ENCODE peak calls at places on chromosomes 6 and 20, in nine cellular contexts. One of them, this sample, is unnamed.

GRCh38 chr6:44626608-44627007 is 239.1 kb downstream of the CDC5L start:
- DNase-seq in OCI-LY7: no peak
- DNase-seq in vagina: no peak
- DNase-seq in thoracic aorta: no peak
- DNase-seq in tibial artery: no peak
- DNase-seq in lower lobe of right lung: no peak
- DNase-seq in neural progenitor cell: no peak
- DNase-seq in left ventricle myocardium inferior: no peak
- DNase-seq in HepG2: no peak
- DNase-seq in this sample: no peak

GRCh38 chr6:132259070-132259469 is 142.2 kb downstream of the MOXD1 start:
- DNase-seq in left ventricle myocardium inferior: no peak
- DNase-seq in OCI-LY7: peak; percentile 45
- DNase-seq in lower lobe of right lung: no peak
- DNase-seq in tibial artery: no peak
- DNase-seq in neural progenitor cell: peak; percentile 30
- DNase-seq in thoracic aorta: no peak
- DNase-seq in HepG2: peak; percentile 7
- DNase-seq in vagina: no peak
- DNase-seq in this sample: no peak

GRCh38 chr6:132401120-132401940 is at the start of gene MOXD1:
- DNase-seq in lower lobe of right lung: no peak
- DNase-seq in HepG2: no peak
- DNase-seq in OCI-LY7: no peak
- DNase-seq in thoracic aorta: no peak
- DNase-seq in left ventricle myocardium inferior: peak; percentile 45
- DNase-seq in neural progenitor cell: peak; percentile 84
- DNase-seq in tibial artery: no peak
- DNase-seq in vagina: no peak
- DNase-seq in this sample: no peak

GRCh38 chr20:54063998-54064676 is 6.3 kb downstream of the BCAS1 start:
- DNase-seq in neural progenitor cell: no peak
- DNase-seq in OCI-LY7: no peak
- DNase-seq in lower lobe of right lung: no peak
- DNase-seq in left ventricle myocardium inferior: no peak
- DNase-seq in tibial artery: no peak
- DNase-seq in vagina: peak; percentile 74
- DNase-seq in HepG2: no peak
- DNase-seq in thoracic aorta: no peak
- DNase-seq in this sample: no peak

GRCh38 chr6:156250593-156250992 is 526.6 kb upstream of the ARID1B start:
- DNase-seq in tibial artery: no peak
- DNase-seq in lower lobe of right lung: no peak
- DNase-seq in left ventricle myocardium inferior: no peak
- DNase-seq in neural progenitor cell: no peak
- DNase-seq in HepG2: no peak
- DNase-seq in vagina: no peak
- DNase-seq in OCI-LY7: no peak
- DNase-seq in thoracic aorta: no peak
- DNase-seq in this sample: no peak

GRCh38 chr20:17205261-17205660 is 21.6 kb upstream of the PCSK2 start:
- DNase-seq in neural progenitor cell: no peak
- DNase-seq in tibial artery: no peak
- DNase-seq in lower lobe of right lung: no peak
- DNase-seq in thoracic aorta: no peak
- DNase-seq in OCI-LY7: no peak
- DNase-seq in left ventricle myocardium inferior: no peak
- DNase-seq in HepG2: no peak
- DNase-seq in vagina: no peak
- DNase-seq in this sample: no peak

GRCh38 chr20:19789446-19789845 is 31.4 kb downstream of the RIN2 start:
- DNase-seq in lower lobe of right lung: no peak
- DNase-seq in left ventricle myocardium inferior: no peak
- DNase-seq in thoracic aorta: no peak
- DNase-seq in neural progenitor cell: peak; percentile 45
- DNase-seq in OCI-LY7: no peak
- DNase-seq in tibial artery: no peak
- DNase-seq in HepG2: no peak
- DNase-seq in vagina: no peak
- DNase-seq in this sample: no peak

GRCh38 chr6:156633291-156633690 is 143.9 kb upstream of the ARID1B start:
- DNase-seq in HepG2: no peak
- DNase-seq in OCI-LY7: no peak
- DNase-seq in lower lobe of right lung: no peak
- DNase-seq in neural progenitor cell: no peak
- DNase-seq in thoracic aorta: no peak
- DNase-seq in vagina: no peak
- DNase-seq in left ventricle myocardium inferior: no peak
- DNase-seq in tibial artery: no peak
- DNase-seq in this sample: no peak

GRCh38 chr6:36627141-36627540 is 33.0 kb downstream of the SRSF3 start:
- DNase-seq in lower lobe of right lung: no peak
- DNase-seq in vagina: no peak
- DNase-seq in thoracic aorta: no peak
- DNase-seq in tibial artery: no peak
- DNase-seq in neural progenitor cell: no peak
- DNase-seq in OCI-LY7: no peak
- DNase-seq in HepG2: no peak
- DNase-seq in left ventricle myocardium inferior: no peak
- DNase-seq in this sample: no peak

GRCh38 chr20:57564180-57564802 is 3.4 kb downstream of the PCK1 start:
- DNase-seq in lower lobe of right lung: no peak
- DNase-seq in OCI-LY7: no peak
- DNase-seq in vagina: no peak
- DNase-seq in HepG2: no peak
- DNase-seq in tibial artery: no peak
- DNase-seq in neural progenitor cell: no peak
- DNase-seq in thoracic aorta: no peak
- DNase-seq in left ventricle myocardium inferior: no peak
- DNase-seq in this sample: no peak
- H3K4me3 ChIP-seq in lower lobe of right lung: no peak overlapping the region
- H3K4me3 ChIP-seq in OCI-LY7: no peak overlapping the region
- H3K4me3 ChIP-seq in vagina: no peak overlapping the region
- H3K4me3 ChIP-seq in HepG2: no peak overlapping the region
- H3K4me3 ChIP-seq in tibial artery: no peak overlapping the region
- H3K4me3 ChIP-seq in neural progenitor cell: no peak overlapping the region
- H3K4me3 ChIP-seq in thoracic aorta: no peak overlapping the region
- H3K4me3 ChIP-seq in left ventricle myocardium inferior: no peak overlapping the region
- H3K4me3 ChIP-seq in this sample: no peak overlapping the region

GRCh38 chr6:25410102-25410501 is 130.9 kb downstream of the CARMIL1 start:
- DNase-seq in HepG2: no peak
- DNase-seq in OCI-LY7: no peak
- DNase-seq in lower lobe of right lung: no peak
- DNase-seq in vagina: no peak
- DNase-seq in left ventricle myocardium inferior: no peak
- DNase-seq in neural progenitor cell: no peak
- DNase-seq in thoracic aorta: no peak
- DNase-seq in tibial artery: no peak
- DNase-seq in this sample: no peak
- H3K4me1 ChIP-seq in HepG2: no peaks in the 10 kb centered on the region
- H3K4me1 ChIP-seq in OCI-LY7: peaks cover 100% of the 10 kb centered on the region
- H3K4me1 ChIP-seq in lower lobe of right lung: peaks cover 45% of the 10 kb centered on the region
- H3K4me1 ChIP-seq in vagina: peaks cover 34% of the 10 kb centered on the region
- H3K4me1 ChIP-seq in left ventricle myocardium inferior: peaks cover 30% of the 10 kb centered on the region
- H3K4me1 ChIP-seq in neural progenitor cell: peaks cover 11% of the 10 kb centered on the region
- H3K4me1 ChIP-seq in thoracic aorta: peaks cover 58% of the 10 kb centered on the region
- H3K4me1 ChIP-seq in tibial artery: peaks cover 77% of the 10 kb centered on the region
- H3K4me1 ChIP-seq in this sample: peaks cover 14% of the 10 kb centered on the region

GRCh38 chr20:25077610-25078169 is 4.3 kb downstream of the VSX1 start:
- DNase-seq in tibial artery: peak; percentile 53
- DNase-seq in lower lobe of right lung: peak; percentile 70
- DNase-seq in HepG2: peak; percentile 41
- DNase-seq in thoracic aorta: no peak
- DNase-seq in left ventricle myocardium inferior: no peak
- DNase-seq in OCI-LY7: no peak
- DNase-seq in vagina: peak; percentile 65
- DNase-seq in neural progenitor cell: peak; percentile 57
- DNase-seq in this sample: no peak

GRCh38 chr20:25079171-25079570 is 2.8 kb downstream of the VSX1 start:
- DNase-seq in thoracic aorta: no peak
- DNase-seq in tibial artery: no peak
- DNase-seq in vagina: peak; percentile 54
- DNase-seq in OCI-LY7: no peak
- DNase-seq in lower lobe of right lung: no peak
- DNase-seq in HepG2: no peak
- DNase-seq in left ventricle myocardium inferior: no peak
- DNase-seq in neural progenitor cell: no peak
- DNase-seq in this sample: no peak

GRCh38 chr20:25078662-25079061 is 3.3 kb downstream of the VSX1 start:
- DNase-seq in tibial artery: no peak
- DNase-seq in OCI-LY7: no peak
- DNase-seq in HepG2: no peak
- DNase-seq in thoracic aorta: no peak
- DNase-seq in neural progenitor cell: no peak
- DNase-seq in lower lobe of right lung: no peak
- DNase-seq in vagina: peak; percentile 52
- DNase-seq in left ventricle myocardium inferior: no peak
- DNase-seq in this sample: no peak

GRCh38 chr20:25076201-25076600 is 5.7 kb downstream of the VSX1 start:
- DNase-seq in tibial artery: no peak
- DNase-seq in lower lobe of right lung: no peak
- DNase-seq in HepG2: no peak
- DNase-seq in OCI-LY7: no peak
- DNase-seq in neural progenitor cell: no peak
- DNase-seq in thoracic aorta: no peak
- DNase-seq in left ventricle myocardium inferior: no peak
- DNase-seq in vagina: peak; percentile 56
- DNase-seq in this sample: no peak

DNA sequence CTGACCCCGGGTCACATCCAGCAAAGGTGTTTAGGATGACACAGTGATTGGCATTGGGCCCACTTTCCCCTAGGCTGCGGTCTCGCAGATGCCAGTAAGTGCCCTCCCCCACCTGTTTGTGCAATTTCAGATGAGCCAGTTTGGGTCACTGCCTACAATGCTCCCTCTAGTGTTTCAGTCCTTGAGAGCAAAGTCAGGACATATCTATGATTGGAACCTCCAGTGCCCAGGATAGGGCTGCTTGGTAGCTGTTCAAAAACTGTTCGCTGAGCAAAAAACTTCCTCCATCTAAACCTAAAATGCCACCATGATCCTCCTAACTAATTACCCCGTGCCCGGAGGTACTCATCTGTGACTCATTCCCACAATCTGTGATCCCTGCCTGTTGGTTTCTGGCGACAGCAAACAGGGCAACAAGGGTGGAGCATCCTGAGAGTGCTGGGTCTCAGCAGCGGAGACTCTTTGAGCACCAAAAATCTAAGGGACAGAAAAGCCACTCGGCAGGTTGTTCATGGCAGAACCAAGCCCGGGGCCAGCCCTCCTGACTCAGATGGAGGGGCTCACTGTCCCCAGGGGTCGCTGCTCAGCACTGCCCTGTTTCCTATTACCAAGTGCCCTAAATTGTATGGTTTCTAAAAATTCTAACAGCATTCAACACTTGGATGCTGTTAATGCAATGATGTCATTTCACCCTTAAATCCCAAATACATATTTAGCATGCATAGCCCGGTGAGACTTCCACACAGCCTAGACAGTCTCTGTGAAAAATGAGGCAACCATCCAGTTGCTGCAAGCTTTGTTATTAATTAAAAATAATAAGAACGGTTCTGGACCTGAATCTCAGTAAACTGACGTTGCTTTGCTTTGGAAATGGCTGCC is 5.0 kb downstream of the VSX1 start:
- DNase-seq in tibial artery: no peak
- DNase-seq in HepG2: peak; percentile 82
- DNase-seq in neural progenitor cell: peak; percentile 27
- DNase-seq in OCI-LY7: peak; percentile 21
- DNase-seq in left ventricle myocardium inferior: no peak
- DNase-seq in lower lobe of right lung: no peak
- DNase-seq in thoracic aorta: no peak
- DNase-seq in vagina: peak; percentile 74
- DNase-seq in this sample: no peak
- TF ChIP-seq CTCF in tibial artery: no peak
- TF ChIP-seq CTCF in HepG2: peak; percentile 75
- TF ChIP-seq CTCF in neural progenitor cell: peak; percentile 8
- TF ChIP-seq CTCF in OCI-LY7: peak; percentile 50
- TF ChIP-seq CTCF in left ventricle myocardium inferior: peak; percentile 38
- TF ChIP-seq CTCF in lower lobe of right lung: no peak
- TF ChIP-seq CTCF in thoracic aorta: no peak
- TF ChIP-seq CTCF in vagina: no peak
- TF ChIP-seq CTCF in this sample: no peak

DNA sequence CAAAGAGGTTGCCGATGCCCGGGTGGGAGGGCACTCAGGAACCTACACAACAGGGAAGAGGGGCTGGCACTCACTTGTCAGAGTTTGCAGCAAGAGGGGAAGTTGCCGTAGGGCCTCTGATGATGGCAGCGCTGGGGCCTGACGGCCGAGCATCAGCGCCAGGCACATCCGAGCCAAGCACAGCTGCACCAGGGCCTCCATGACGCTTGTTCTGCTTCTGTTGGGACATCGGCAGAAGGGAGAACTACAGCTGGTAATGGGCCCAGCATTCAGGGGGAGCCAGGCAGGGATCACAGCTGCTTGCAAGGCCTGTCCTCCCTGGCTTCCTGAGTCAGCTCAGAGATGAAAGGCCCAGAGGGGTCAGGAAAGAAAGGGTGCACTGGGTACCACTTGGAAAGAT is 367.7 kb downstream of the CDH4 start:
- DNase-seq in HepG2: no peak
- DNase-seq in left ventricle myocardium inferior: no peak
- DNase-seq in tibial artery: no peak
- DNase-seq in neural progenitor cell: no peak
- DNase-seq in thoracic aorta: no peak
- DNase-seq in lower lobe of right lung: no peak
- DNase-seq in vagina: no peak
- DNase-seq in OCI-LY7: no peak
- DNase-seq in this sample: no peak
- H3K4me3 ChIP-seq in HepG2: no peak overlapping the region
- H3K4me3 ChIP-seq in left ventricle myocardium inferior: no peak overlapping the region
- H3K4me3 ChIP-seq in tibial artery: no peak overlapping the region
- H3K4me3 ChIP-seq in neural progenitor cell: no peak overlapping the region
- H3K4me3 ChIP-seq in thoracic aorta: no peak overlapping the region
- H3K4me3 ChIP-seq in lower lobe of right lung: no peak overlapping the region
- H3K4me3 ChIP-seq in vagina: no peak overlapping the region
- H3K4me3 ChIP-seq in OCI-LY7: no peak overlapping the region
- H3K4me3 ChIP-seq in this sample: no peak overlapping the region

DNA sequence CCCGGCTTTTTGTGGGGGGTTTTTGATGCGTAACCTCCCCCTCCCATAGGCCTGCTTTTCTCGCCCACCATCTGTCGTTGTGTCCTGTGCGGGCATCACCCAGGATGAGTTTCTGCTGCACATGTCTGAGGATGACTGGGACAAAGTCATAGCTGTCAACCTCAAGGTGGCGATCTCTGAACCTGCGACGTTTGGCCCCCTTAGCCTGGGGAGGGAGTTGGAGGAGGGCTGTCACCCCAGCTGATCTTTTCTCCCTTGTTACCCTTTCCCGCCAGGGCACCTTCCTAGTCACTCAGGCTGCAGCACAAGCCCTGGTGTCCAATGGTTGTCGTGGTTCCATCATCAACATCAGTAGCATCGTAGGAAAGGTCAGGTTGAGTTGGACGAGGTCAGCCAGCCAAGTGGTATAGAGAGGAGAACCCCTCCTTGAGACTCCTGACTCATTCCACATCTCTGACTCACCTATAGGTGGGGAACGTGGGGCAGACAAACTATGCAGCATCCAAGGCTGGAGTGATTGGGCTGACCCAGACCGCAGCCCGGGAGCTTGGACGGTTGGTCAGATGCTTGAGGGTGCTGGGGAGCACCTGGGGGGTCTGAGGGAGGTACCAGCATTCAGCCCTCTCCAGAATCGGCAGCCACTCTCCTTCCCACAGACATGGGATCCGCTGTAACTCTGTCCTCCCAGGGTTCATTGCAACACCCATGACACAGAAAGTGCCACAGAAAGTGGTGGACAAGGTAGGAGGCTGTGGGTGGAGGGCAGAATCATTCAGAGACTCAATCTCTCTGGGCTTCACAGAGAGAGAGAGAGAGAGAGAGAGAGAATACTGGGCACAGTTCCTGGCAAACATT is 944 bp downstream of the HSD17B8 start:
- DNase-seq in HepG2: no peak
- DNase-seq in neural progenitor cell: peak; percentile 29
- DNase-seq in left ventricle myocardium inferior: no peak
- DNase-seq in OCI-LY7: peak; percentile 54
- DNase-seq in vagina: no peak
- DNase-seq in thoracic aorta: no peak
- DNase-seq in tibial artery: no peak
- DNase-seq in lower lobe of right lung: no peak
- DNase-seq in this sample: no peak
- H3K4me1 ChIP-seq in HepG2: peaks cover 70% of the 10 kb centered on the region
- H3K4me1 ChIP-seq in neural progenitor cell: peaks cover 43% of the 10 kb centered on the region
- H3K4me1 ChIP-seq in left ventricle myocardium inferior: peaks cover 71% of the 10 kb centered on the region
- H3K4me1 ChIP-seq in OCI-LY7: peaks cover 54% of the 10 kb centered on the region
- H3K4me1 ChIP-seq in vagina: peaks cover 68% of the 10 kb centered on the region
- H3K4me1 ChIP-seq in thoracic aorta: peaks cover 22% of the 10 kb centered on the region
- H3K4me1 ChIP-seq in tibial artery: peaks cover 57% of the 10 kb centered on the region
- H3K4me1 ChIP-seq in lower lobe of right lung: peaks cover 53% of the 10 kb centered on the region
- H3K4me1 ChIP-seq in this sample: peaks cover 44% of the 10 kb centered on the region